ENCODE peak calls at places on chromosomes 16 and 17, in four cellular contexts. F, N, Q and J are unnamed samples.

GRCh38 chr17:50806141-50806643 is 29.2 kb upstream of the WFIKKN2 start:
- DNase-seq in F (no peak), N (no peak), Q (no peak), J (no peak)

GRCh38 chr16:85546585-85547447 is 66.3 kb upstream of the GSE1 start:
- DNase-seq in F (no peak), N (no peak), Q (no peak), J (no peak)

GRCh38 chr17:10127819-10128375 is 70.5 kb downstream of the GAS7 start:
- DNase-seq in F (peak), N (no peak), Q (no peak), J (peak)

GRCh38 chr16:70161350-70161749 is 12.2 kb upstream of the CLEC18C start:
- DNase-seq in F (no peak), N (no peak), Q (no peak), J (no peak)

GRCh38 chr16:74225278-74225677 is 71.3 kb upstream of the PSMD7 start:
- DNase-seq in F (no peak), N (no peak), Q (no peak), J (no peak)

GRCh38 chr16:61409604-61410003 is 626.6 kb downstream of the CDH8 start:
- DNase-seq in F (no peak), N (no peak), Q (no peak), J (no peak)

GRCh38 chr16:53495325-53495724 is 7.7 kb downstream of the AKTIP start:
- DNase-seq in F (no peak), N (no peak), Q (no peak), J (no peak)

GRCh38 chr17:79126139-79126538 is 51.5 kb downstream of the ENGASE start:
- DNase-seq in F (no peak), N (no peak), Q (no peak), J (no peak)